ENCODE peak calls at places on chromosomes 12 and 14, in ten cellular contexts. T is Panc1, Z is lower lobe of right lung, U is dorsolateral prefrontal cortex, R is upper lobe of right lung, N is right lobe of liver, D is astrocyte of the cerebellum, I is fibroblast of mammary gland, B is adrenal gland, L is NB4. X is an unnamed sample.

GRCh38 chr12:90770861-90771260 is 184.1 kb downstream of the CCER1 start:
- DNase-seq in T (no peak), Z (no peak), U (no peak), R (no peak), N (no peak), D (no peak), I (no peak), B (no peak), L (no peak), X (no peak)

GRCh38 chr12:62631531-62632520 is 165.2 kb downstream of the MON2 start:
- DNase-seq in T (peak; percentile 10), Z (peak; percentile 64), U (peak; percentile 58), R (peak; percentile 79), N (peak; percentile 82), D (peak; percentile 89), I (peak; percentile 90), B (peak; percentile 76), L (peak; percentile 24), X (peak; percentile 33)

GRCh38 chr14:75542585-75543091 is 20.4 kb downstream of the BATF start:
- DNase-seq in T (no peak), Z (peak; percentile 87), U (peak; percentile 43), R (peak; percentile 88), N (peak; percentile 79), D (no peak), I (peak; percentile 15), B (peak; percentile 81), L (peak; percentile 91), X (no peak)

GRCh38 chr12:79936670-79937069 is 1.8 kb upstream of the PPP1R12A start:
- DNase-seq in T (no peak), Z (no peak), U (no peak), R (no peak), N (no peak), D (no peak), I (no peak), B (no peak), L (no peak), X (no peak)

GRCh38 chr14:104551851-104552737 is 27.5 kb upstream of the C14orf180 start:
- DNase-seq in T (no peak), Z (peak; percentile 30), U (peak; percentile 28), R (peak; percentile 66), N (peak; percentile 14), D (no peak), I (no peak), B (peak; percentile 17), L (no peak), X (no peak)

GRCh38 chr12:21676781-21677180 is 19.1 kb upstream of the LDHB start:
- DNase-seq in T (no peak), Z (no peak), U (no peak), R (no peak), N (no peak), D (no peak), I (no peak), B (no peak), L (no peak), X (no peak)

GRCh38 chr12:78338054-78338785 is 507.5 kb downstream of the NAV3 start:
- DNase-seq in T (no peak), Z (no peak), U (no peak), R (no peak), N (no peak), D (no peak), I (no peak), B (no peak), L (no peak), X (no peak)

GRCh38 chr14:36835145-36835544 is 173.5 kb downstream of the PAX9 start:
- DNase-seq in T (no peak), Z (no peak), U (no peak), R (no peak), N (no peak), D (no peak), I (no peak), B (no peak), L (peak; percentile 62), X (no peak)

GRCh38 chr12:15220451-15220850 is 766 bp downstream of the RERG start:
- DNase-seq in T (no peak), Z (no peak), U (no peak), R (no peak), N (no peak), D (no peak), I (no peak), B (peak; percentile 44), L (no peak), X (no peak)
- H3K4me3 ChIP-seq in T (no peak overlapping the region), Z (peak overlapping the region; percentile 60), U (peak overlapping the region; percentile 66), R (peak overlapping the region; percentile 54), N (no peak overlapping the region), D (peak overlapping the region; percentile 45), I (no peak overlapping the region), B (peak overlapping the region; percentile 62), L (no peak overlapping the region), X (no peak overlapping the region)

GRCh38 chr14:90601521-90601920 is 204.7 kb downstream of the CALM1 start:
- DNase-seq in T (no peak), Z (no peak), U (no peak), R (no peak), N (no peak), D (no peak), I (no peak), B (no peak), L (no peak), X (no peak)

GRCh38 chr14:90597961-90598360 is 201.1 kb downstream of the CALM1 start:
- DNase-seq in T (no peak), Z (no peak), U (no peak), R (no peak), N (no peak), D (no peak), I (no peak), B (no peak), L (no peak), X (no peak)

GRCh38 chr14:90600619-90601018 is 203.8 kb downstream of the CALM1 start:
- DNase-seq in T (no peak), Z (no peak), U (no peak), R (no peak), N (no peak), D (no peak), I (no peak), B (no peak), L (no peak), X (no peak)

GRCh38 chr14:90599339-90599738 is 202.5 kb downstream of the CALM1 start:
- DNase-seq in T (no peak), Z (no peak), U (no peak), R (no peak), N (no peak), D (no peak), I (no peak), B (no peak), L (no peak), X (no peak)

GRCh38 chr14:90599748-90600507 is 203.1 kb downstream of the CALM1 start:
- DNase-seq in T (no peak), Z (no peak), U (peak; percentile 71), R (no peak), N (no peak), D (no peak), I (peak; percentile 17), B (no peak), L (no peak), X (no peak)
- TF ChIP-seq CTCF in T (no peak), Z (no peak), U (peak; percentile 56), R (no peak), N (no peak), D (peak; percentile 13), I (no peak), B (peak; percentile 47), L (no peak), X (no peak)

GRCh38 chr12:128783129-128783574 is 40.6 kb downstream of the SLC15A4 start:
- DNase-seq in T (no peak), Z (no peak), U (no peak), R (peak; percentile 21), N (no peak), D (no peak), I (peak; percentile 69), B (no peak), L (no peak), X (no peak)
- H3K4me3 ChIP-seq in T (no peak overlapping the region), Z (no peak overlapping the region), U (no peak overlapping the region), R (no peak overlapping the region), N (no peak overlapping the region), D (no peak overlapping the region), I (peak overlapping the region; percentile 12), B (no peak overlapping the region), L (no peak overlapping the region), X (no peak overlapping the region)

DNA sequence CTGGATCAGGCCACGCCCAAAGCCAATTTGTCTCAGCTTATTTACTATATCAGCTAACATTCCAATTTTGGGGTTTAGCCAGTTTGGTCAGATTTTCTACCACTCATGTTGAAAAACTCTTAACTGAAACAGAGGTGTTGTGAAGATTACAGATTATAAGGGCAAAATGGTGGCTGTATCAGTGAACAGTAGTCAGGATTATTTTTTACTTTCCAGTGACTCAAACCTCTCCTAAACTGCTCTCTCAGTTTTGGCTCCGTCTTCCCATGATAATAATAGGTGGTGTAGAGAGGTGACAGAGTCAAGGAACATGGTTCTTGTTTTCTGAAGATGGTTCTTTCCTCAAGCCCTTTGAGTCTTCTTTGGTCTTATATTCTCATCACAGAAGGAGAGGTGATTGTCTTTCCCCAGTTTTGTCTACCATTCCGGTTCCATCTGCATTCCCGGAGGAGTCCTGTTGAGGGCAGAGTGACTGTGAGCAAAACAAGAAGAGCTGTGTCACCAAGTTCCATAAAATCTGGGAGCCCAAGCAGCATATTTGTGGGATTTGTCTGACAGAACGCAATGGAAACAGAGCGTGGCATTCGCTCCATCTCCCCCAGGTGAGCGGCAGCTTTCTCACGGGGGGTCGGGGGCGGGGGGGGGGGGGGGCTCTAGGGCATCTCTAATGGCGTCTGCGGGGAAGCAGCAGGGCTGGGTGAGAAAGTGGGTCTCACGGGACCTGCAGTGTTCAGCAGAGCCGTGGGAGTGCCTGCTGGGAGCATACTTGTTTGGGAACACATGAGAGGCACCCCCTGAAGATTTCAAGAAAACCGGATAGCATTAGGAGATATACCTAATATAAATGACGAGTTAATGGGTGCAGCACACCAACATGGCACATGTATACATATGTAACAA is 59.1 kb downstream of the TBC1D30 start:
- DNase-seq in T (no peak), Z (no peak), U (no peak), R (no peak), N (no peak), D (no peak), I (no peak), B (no peak), L (no peak), X (no peak)
- TF ChIP-seq CTCF in T (peak; percentile 31), Z (no peak), U (no peak), R (no peak), N (no peak), D (no peak), I (peak; percentile 22), B (no peak), L (peak; percentile 1), X (no peak)

DNA sequence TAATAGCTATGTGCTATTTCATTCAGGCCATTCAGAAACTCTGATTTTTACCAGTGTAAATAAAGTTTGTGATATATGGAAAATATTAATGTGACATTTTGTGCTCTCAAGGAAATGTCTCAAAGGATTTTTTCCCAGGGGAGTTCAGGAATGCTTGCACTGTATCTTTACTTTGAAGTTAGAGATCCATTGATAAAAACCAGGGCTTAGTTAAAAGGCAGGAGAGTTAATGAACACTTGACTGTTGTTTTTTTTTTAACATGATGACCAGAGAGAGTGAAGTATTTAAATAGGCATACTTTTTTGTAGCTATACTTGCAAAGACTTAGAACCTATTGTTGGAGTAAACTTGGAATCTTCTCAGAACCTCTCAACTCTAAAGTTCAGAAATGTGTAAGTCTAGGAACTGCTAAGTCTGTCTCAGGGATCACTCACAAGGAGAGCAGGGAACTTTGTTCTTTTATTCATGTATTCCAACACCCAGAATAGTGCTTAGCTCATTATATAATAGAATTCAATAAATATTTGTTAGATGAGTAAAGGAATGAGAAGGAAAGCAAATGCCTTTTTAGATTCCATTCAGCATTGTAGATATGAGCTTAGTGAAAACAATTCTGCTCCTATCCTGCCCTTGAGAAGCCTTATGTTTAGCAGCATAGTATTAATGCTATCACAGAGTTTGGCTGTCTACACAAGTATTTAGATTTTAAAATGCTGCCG is 117.5 kb downstream of the DAAM1 start:
- DNase-seq in T (no peak), Z (no peak), U (no peak), R (no peak), N (no peak), D (no peak), I (peak; percentile 33), B (no peak), L (no peak), X (no peak)
- H3K4me3 ChIP-seq in T (no peak overlapping the region), Z (no peak overlapping the region), U (no peak overlapping the region), R (no peak overlapping the region), N (no peak overlapping the region), D (no peak overlapping the region), I (no peak overlapping the region), B (no peak overlapping the region), L (no peak overlapping the region), X (no peak overlapping the region)